ENCODE peak calls at places on chromosomes 6 and 20, in eight cellular contexts. One of them, this sample, is unnamed.
A peak's percentile ranks its signal among the peaks of the same experiment; 100 is the strongest.

GRCh38 chr20:53654932-53655674 is 61.5 kb upstream of the ZNF217 start:
- DNase-seq in heart right ventricle: no peak
- DNase-seq in endothelial cell: no peak
- DNase-seq in hepatocyte: no peak
- DNase-seq in upper lobe of left lung: no peak
- DNase-seq in RWPE1: no peak
- DNase-seq in HL-60: peak; percentile 61
- DNase-seq in CD14-positive monocyte: peak; percentile 70
- DNase-seq in this sample: no peak

GRCh38 chr6:157838718-157839430 is 15.8 kb downstream of the SNX9 start:
- DNase-seq in heart right ventricle: no peak
- DNase-seq in endothelial cell: no peak
- DNase-seq in hepatocyte: no peak
- DNase-seq in upper lobe of left lung: no peak
- DNase-seq in RWPE1: no peak
- DNase-seq in HL-60: no peak
- DNase-seq in CD14-positive monocyte: no peak
- DNase-seq in this sample: no peak

GRCh38 chr6:45483021-45483420 is 105.3 kb upstream of the SUPT3H start:
- DNase-seq in heart right ventricle: no peak
- DNase-seq in endothelial cell: no peak
- DNase-seq in hepatocyte: peak; percentile 14
- DNase-seq in upper lobe of left lung: no peak
- DNase-seq in RWPE1: no peak
- DNase-seq in HL-60: no peak
- DNase-seq in CD14-positive monocyte: no peak
- DNase-seq in this sample: no peak

GRCh38 chr20:25276533-25277050 is 28.7 kb downstream of the PYGB start:
- DNase-seq in heart right ventricle: no peak
- DNase-seq in endothelial cell: no peak
- DNase-seq in hepatocyte: no peak
- DNase-seq in upper lobe of left lung: no peak
- DNase-seq in RWPE1: no peak
- DNase-seq in HL-60: no peak
- DNase-seq in CD14-positive monocyte: peak; percentile 27
- DNase-seq in this sample: no peak

GRCh38 chr6:12613819-12614218 is 102.7 kb upstream of the PHACTR1 start:
- DNase-seq in heart right ventricle: no peak
- DNase-seq in endothelial cell: no peak
- DNase-seq in hepatocyte: no peak
- DNase-seq in upper lobe of left lung: no peak
- DNase-seq in RWPE1: no peak
- DNase-seq in HL-60: no peak
- DNase-seq in CD14-positive monocyte: no peak
- DNase-seq in this sample: no peak

GRCh38 chr6:152983637-152984386 is 971 bp upstream of the FBXO5 start:
- DNase-seq in heart right ventricle: peak; percentile 97
- DNase-seq in endothelial cell: peak; percentile 99
- DNase-seq in hepatocyte: peak; percentile 98
- DNase-seq in upper lobe of left lung: peak; percentile 98
- DNase-seq in RWPE1: peak; percentile 64
- DNase-seq in HL-60: peak; percentile 84
- DNase-seq in CD14-positive monocyte: peak; percentile 90
- DNase-seq in this sample: no peak

GRCh38 chr6:156776470-156776840 is 723 bp upstream of the ARID1B start:
- DNase-seq in heart right ventricle: no peak
- DNase-seq in endothelial cell: no peak
- DNase-seq in hepatocyte: peak; percentile 37
- DNase-seq in upper lobe of left lung: no peak
- DNase-seq in RWPE1: no peak
- DNase-seq in HL-60: no peak
- DNase-seq in CD14-positive monocyte: no peak
- DNase-seq in this sample: no peak

GRCh38 chr6:5956939-5957338 is 49.8 kb downstream of the NRN1 start:
- DNase-seq in heart right ventricle: no peak
- DNase-seq in endothelial cell: no peak
- DNase-seq in hepatocyte: no peak
- DNase-seq in upper lobe of left lung: no peak
- DNase-seq in RWPE1: no peak
- DNase-seq in HL-60: no peak
- DNase-seq in CD14-positive monocyte: no peak
- DNase-seq in this sample: no peak

GRCh38 chr6:157060440-157060949 is 262.8 kb downstream of the TMEM242 start:
- DNase-seq in heart right ventricle: no peak
- DNase-seq in endothelial cell: no peak
- DNase-seq in hepatocyte: no peak
- DNase-seq in upper lobe of left lung: no peak
- DNase-seq in RWPE1: no peak
- DNase-seq in HL-60: no peak
- DNase-seq in CD14-positive monocyte: no peak
- DNase-seq in this sample: no peak

GRCh38 chr6:68122032-68122431 is 513.0 kb upstream of the ADGRB3 start:
- DNase-seq in heart right ventricle: no peak
- DNase-seq in endothelial cell: no peak
- DNase-seq in hepatocyte: no peak
- DNase-seq in upper lobe of left lung: no peak
- DNase-seq in RWPE1: no peak
- DNase-seq in HL-60: no peak
- DNase-seq in CD14-positive monocyte: no peak
- DNase-seq in this sample: no peak

GRCh38 chr20:21109144-21109543 is 3.0 kb upstream of the LINC00237 start:
- DNase-seq in heart right ventricle: no peak
- DNase-seq in endothelial cell: no peak
- DNase-seq in hepatocyte: no peak
- DNase-seq in upper lobe of left lung: no peak
- DNase-seq in RWPE1: no peak
- DNase-seq in HL-60: no peak
- DNase-seq in CD14-positive monocyte: no peak
- DNase-seq in this sample: no peak

GRCh38 chr6:149303468-149303867 is 14.0 kb upstream of the TAB2 start:
- DNase-seq in heart right ventricle: no peak
- DNase-seq in endothelial cell: no peak
- DNase-seq in hepatocyte: no peak
- DNase-seq in upper lobe of left lung: no peak
- DNase-seq in RWPE1: no peak
- DNase-seq in HL-60: no peak
- DNase-seq in CD14-positive monocyte: no peak
- DNase-seq in this sample: no peak

GRCh38 chr20:5191829-5192569 is 65.2 kb downstream of the CDS2 start:
- DNase-seq in heart right ventricle: no peak
- DNase-seq in endothelial cell: peak; percentile 25
- DNase-seq in hepatocyte: peak; percentile 73
- DNase-seq in upper lobe of left lung: no peak
- DNase-seq in RWPE1: peak; percentile 79
- DNase-seq in HL-60: peak; percentile 48
- DNase-seq in CD14-positive monocyte: no peak
- DNase-seq in this sample: no peak
- TF ChIP-seq CTCF in heart right ventricle: peak; percentile 80
- TF ChIP-seq CTCF in endothelial cell: peak; percentile 63
- TF ChIP-seq CTCF in hepatocyte: peak; percentile 80
- TF ChIP-seq CTCF in upper lobe of left lung: peak; percentile 68
- TF ChIP-seq CTCF in RWPE1: peak; percentile 89
- TF ChIP-seq CTCF in HL-60: peak; percentile 47
- TF ChIP-seq CTCF in CD14-positive monocyte: peak; percentile 78
- TF ChIP-seq CTCF in this sample: peak; percentile 83

DNA sequence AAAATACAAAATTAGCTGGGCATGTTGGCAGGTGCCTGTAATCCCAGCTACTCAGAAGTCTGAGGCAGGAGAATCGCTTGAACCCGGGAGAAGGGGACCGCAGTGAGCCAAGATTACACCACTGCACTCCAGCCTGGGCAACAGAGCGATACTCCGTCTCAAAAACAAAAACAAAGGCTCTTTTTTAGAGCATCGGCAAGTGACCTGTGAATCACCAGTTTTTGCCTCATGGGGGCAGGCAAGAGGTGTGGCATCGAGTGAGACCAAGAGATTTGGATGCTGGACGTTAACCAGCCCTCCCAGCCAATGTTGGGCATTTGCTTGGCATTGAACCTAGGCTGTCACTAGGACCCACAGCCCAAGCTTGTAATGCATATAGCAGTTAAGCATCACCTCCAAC is 14.6 kb upstream of the CDK5RAP1 start:
- DNase-seq in heart right ventricle: no peak
- DNase-seq in endothelial cell: peak; percentile 48
- DNase-seq in hepatocyte: no peak
- DNase-seq in upper lobe of left lung: no peak
- DNase-seq in RWPE1: no peak
- DNase-seq in HL-60: no peak
- DNase-seq in CD14-positive monocyte: no peak
- DNase-seq in this sample: peak; percentile 26
- TF ChIP-seq CTCF in heart right ventricle: peak; percentile 48
- TF ChIP-seq CTCF in endothelial cell: peak; percentile 51
- TF ChIP-seq CTCF in hepatocyte: peak; percentile 38
- TF ChIP-seq CTCF in upper lobe of left lung: no peak
- TF ChIP-seq CTCF in RWPE1: no peak
- TF ChIP-seq CTCF in HL-60: no peak
- TF ChIP-seq CTCF in CD14-positive monocyte: no peak
- TF ChIP-seq CTCF in this sample: peak; percentile 65

DNA sequence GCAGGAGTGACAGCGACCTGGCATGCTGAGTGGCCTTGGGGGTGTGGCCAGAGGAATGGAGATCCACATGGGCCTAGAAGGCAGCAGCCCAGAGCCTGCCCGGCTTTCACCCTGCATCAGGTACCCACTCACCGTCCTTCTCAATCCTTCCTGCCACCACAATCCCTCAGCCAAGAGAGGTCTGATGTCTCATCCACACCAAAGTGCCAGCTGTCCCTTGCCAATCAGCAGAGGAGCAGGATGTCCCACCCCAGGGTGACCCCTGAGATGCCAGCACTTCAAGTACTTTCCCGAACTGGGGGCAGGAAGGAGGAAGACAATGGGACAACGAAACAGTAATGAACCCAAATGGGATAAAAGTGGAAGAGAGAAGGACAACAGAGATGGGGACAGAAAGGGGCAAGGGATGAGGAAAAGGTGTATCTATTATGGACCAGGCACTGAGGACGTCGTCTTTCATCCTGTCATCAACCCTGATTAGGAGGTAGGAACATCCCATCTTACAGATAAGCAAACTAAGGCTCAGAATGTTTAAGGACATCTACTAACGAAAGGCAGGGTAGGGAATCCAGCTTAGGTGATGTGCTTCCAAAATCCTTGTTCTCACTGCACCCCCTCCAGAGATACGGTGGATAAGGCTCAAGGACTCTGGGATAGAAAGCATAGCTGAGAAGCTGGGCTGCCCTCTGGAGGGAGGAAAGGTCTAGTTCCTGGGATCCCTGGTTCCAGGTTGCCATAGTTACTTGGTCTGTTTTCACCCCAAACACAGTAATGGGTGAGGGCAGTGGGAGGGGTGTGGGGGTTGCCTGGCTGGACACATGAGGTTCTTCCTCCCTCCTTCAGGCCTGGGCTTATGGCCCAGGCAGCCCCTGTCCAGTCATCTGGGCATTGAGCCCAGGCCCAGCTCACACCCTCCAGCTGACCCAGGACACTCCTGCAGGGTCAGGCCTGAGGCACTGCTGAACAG is 4.5 kb upstream of the TNXB start:
- DNase-seq in heart right ventricle: peak; percentile 85
- DNase-seq in endothelial cell: no peak
- DNase-seq in hepatocyte: peak; percentile 82
- DNase-seq in upper lobe of left lung: peak; percentile 40
- DNase-seq in RWPE1: peak; percentile 71
- DNase-seq in HL-60: no peak
- DNase-seq in CD14-positive monocyte: no peak
- DNase-seq in this sample: no peak
- TF ChIP-seq CTCF in heart right ventricle: peak; percentile 35
- TF ChIP-seq CTCF in endothelial cell: no peak
- TF ChIP-seq CTCF in hepatocyte: peak; percentile 37
- TF ChIP-seq CTCF in upper lobe of left lung: peak; percentile 7
- TF ChIP-seq CTCF in RWPE1: peak; percentile 47
- TF ChIP-seq CTCF in HL-60: no peak
- TF ChIP-seq CTCF in CD14-positive monocyte: no peak
- TF ChIP-seq CTCF in this sample: no peak

GRCh38 chr20:47785900-47786762 is 850 bp upstream of the SULF2 start:
- DNase-seq in heart right ventricle: peak; percentile 63
- DNase-seq in endothelial cell: peak; percentile 74
- DNase-seq in hepatocyte: peak; percentile 87
- DNase-seq in upper lobe of left lung: peak; percentile 89
- DNase-seq in RWPE1: peak; percentile 96
- DNase-seq in HL-60: no peak
- DNase-seq in CD14-positive monocyte: peak; percentile 53
- DNase-seq in this sample: peak; percentile 75

GRCh38 chr20:47785321-47785899 is at the start of gene SULF2:
- DNase-seq in heart right ventricle: peak; percentile 65
- DNase-seq in endothelial cell: peak; percentile 41
- DNase-seq in hepatocyte: peak; percentile 83
- DNase-seq in upper lobe of left lung: peak; percentile 89
- DNase-seq in RWPE1: peak; percentile 61
- DNase-seq in HL-60: no peak
- DNase-seq in CD14-positive monocyte: no peak
- DNase-seq in this sample: no peak

GRCh38 chr20:47782920-47783552 is 2.2 kb downstream of the SULF2 start:
- DNase-seq in heart right ventricle: no peak
- DNase-seq in endothelial cell: no peak
- DNase-seq in hepatocyte: no peak
- DNase-seq in upper lobe of left lung: no peak
- DNase-seq in RWPE1: no peak
- DNase-seq in HL-60: no peak
- DNase-seq in CD14-positive monocyte: no peak
- DNase-seq in this sample: no peak

GRCh38 chr20:47784256-47784598 is 1.1 kb downstream of the SULF2 start:
- DNase-seq in heart right ventricle: no peak
- DNase-seq in endothelial cell: no peak
- DNase-seq in hepatocyte: no peak
- DNase-seq in upper lobe of left lung: no peak
- DNase-seq in RWPE1: no peak
- DNase-seq in HL-60: no peak
- DNase-seq in CD14-positive monocyte: no peak
- DNase-seq in this sample: no peak

GRCh38 chr20:47784599-47785320 is 521 bp downstream of the SULF2 start:
- DNase-seq in heart right ventricle: peak; percentile 51
- DNase-seq in endothelial cell: peak; percentile 53
- DNase-seq in hepatocyte: peak; percentile 68
- DNase-seq in upper lobe of left lung: peak; percentile 87
- DNase-seq in RWPE1: peak; percentile 88
- DNase-seq in HL-60: peak; percentile 54
- DNase-seq in CD14-positive monocyte: no peak
- DNase-seq in this sample: peak; percentile 28
- TF ChIP-seq CTCF in heart right ventricle: peak; percentile 16
- TF ChIP-seq CTCF in endothelial cell: peak; percentile 29
- TF ChIP-seq CTCF in hepatocyte: peak; percentile 19
- TF ChIP-seq CTCF in upper lobe of left lung: peak; percentile 14
- TF ChIP-seq CTCF in RWPE1: no peak
- TF ChIP-seq CTCF in HL-60: no peak
- TF ChIP-seq CTCF in CD14-positive monocyte: no peak
- TF ChIP-seq CTCF in this sample: peak; percentile 55

GRCh38 chr6:54125493-54125892 is 14.2 kb downstream of the MLIP start:
- DNase-seq in heart right ventricle: no peak
- DNase-seq in endothelial cell: no peak
- DNase-seq in hepatocyte: no peak
- DNase-seq in upper lobe of left lung: no peak
- DNase-seq in RWPE1: no peak
- DNase-seq in HL-60: no peak
- DNase-seq in CD14-positive monocyte: no peak
- DNase-seq in this sample: no peak
- TF ChIP-seq CTCF in heart right ventricle: no peak
- TF ChIP-seq CTCF in endothelial cell: no peak
- TF ChIP-seq CTCF in hepatocyte: no peak
- TF ChIP-seq CTCF in upper lobe of left lung: no peak
- TF ChIP-seq CTCF in RWPE1: no peak
- TF ChIP-seq CTCF in HL-60: no peak
- TF ChIP-seq CTCF in CD14-positive monocyte: no peak
- TF ChIP-seq CTCF in this sample: no peak

This sample was measured in neural crest cell.